ENCODE peak calls at places on chromosomes 1 and 21, in seven cellular contexts. Y is GM12878, X is GM12891, Z is HepG2, W is SK-N-SH, A is K562, V is H1. U is an unnamed sample.

GRCh38 chr1:47416319-47417128 is 439 bp downstream of the FOXE3 start:
- DNase-seq in X (peak; percentile 42), W (peak; percentile 69), V (peak; percentile 77), Z (no peak), Y (no peak), A (no peak), U (no peak)

GRCh38 chr1:165234149-165234548 is 122.4 kb downstream of the LMX1A start:
- DNase-seq in V (no peak), Y (no peak), W (no peak), A (no peak), Z (no peak), X (no peak), U (no peak)

GRCh38 chr1:85544689-85545203 is 35.8 kb upstream of the CCN1 start:
- DNase-seq in Z (peak; percentile 46), Y (no peak), V (no peak), X (no peak), A (no peak), W (no peak), U (no peak)

GRCh38 chr1:97340951-97341350 is 579.9 kb downstream of the DPYD start:
- DNase-seq in A (no peak), X (no peak), W (no peak), Z (no peak), Y (no peak), V (no peak), U (no peak)

GRCh38 chr1:42730988-42731387 is 9.0 kb downstream of the CLDN19 start:
- DNase-seq in V (peak; percentile 58), W (peak; percentile 32), Y (no peak), A (peak; percentile 53), Z (no peak), X (no peak), U (no peak)

GRCh38 chr1:7770620-7770938 is 517 bp upstream of the VAMP3 start:
- DNase-seq in Z (no peak), X (no peak), A (no peak), V (no peak), Y (no peak), W (no peak), U (no peak)

GRCh38 chr1:247293047-247293446 is 37.2 kb downstream of the VN1R5 start:
- DNase-seq in Y (no peak), V (no peak), W (no peak), X (no peak), A (no peak), Z (no peak), U (no peak)

GRCh38 chr1:44604167-44604955 is 69.9 kb downstream of the TMEM53 start:
- DNase-seq in V (no peak), A (no peak), Y (no peak), W (no peak), X (no peak), Z (no peak), U (no peak)

DNA sequence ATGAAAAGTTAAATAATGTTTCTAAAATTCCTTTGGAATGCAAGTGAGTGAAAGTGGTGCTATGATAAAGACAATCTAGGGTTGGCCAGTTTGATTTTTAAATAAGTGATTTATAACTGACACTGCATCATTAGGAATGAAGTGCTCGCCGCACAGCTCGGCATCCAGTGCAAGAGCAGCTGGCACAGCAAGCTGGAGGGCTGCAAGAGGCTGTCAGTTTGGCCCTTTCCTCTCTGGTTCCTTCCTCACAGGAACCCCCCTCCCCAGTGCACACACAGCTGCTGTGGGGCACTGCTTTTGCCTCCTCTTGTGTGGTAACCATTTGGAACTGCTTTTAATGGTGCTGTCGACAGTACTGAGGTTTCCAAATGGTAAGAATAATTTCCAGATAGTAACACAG is 10.4 kb upstream of the BCAR3 start:
- DNase-seq in A (no peak), W (no peak), X (no peak), Z (no peak), V (no peak), Y (no peak), U (no peak)
- TF ChIP-seq POLR2AphosphoS5 in A (no peak), W (no peak), X (no peak), Z (no peak), V (no peak), Y (no peak), U (no peak)

DNA sequence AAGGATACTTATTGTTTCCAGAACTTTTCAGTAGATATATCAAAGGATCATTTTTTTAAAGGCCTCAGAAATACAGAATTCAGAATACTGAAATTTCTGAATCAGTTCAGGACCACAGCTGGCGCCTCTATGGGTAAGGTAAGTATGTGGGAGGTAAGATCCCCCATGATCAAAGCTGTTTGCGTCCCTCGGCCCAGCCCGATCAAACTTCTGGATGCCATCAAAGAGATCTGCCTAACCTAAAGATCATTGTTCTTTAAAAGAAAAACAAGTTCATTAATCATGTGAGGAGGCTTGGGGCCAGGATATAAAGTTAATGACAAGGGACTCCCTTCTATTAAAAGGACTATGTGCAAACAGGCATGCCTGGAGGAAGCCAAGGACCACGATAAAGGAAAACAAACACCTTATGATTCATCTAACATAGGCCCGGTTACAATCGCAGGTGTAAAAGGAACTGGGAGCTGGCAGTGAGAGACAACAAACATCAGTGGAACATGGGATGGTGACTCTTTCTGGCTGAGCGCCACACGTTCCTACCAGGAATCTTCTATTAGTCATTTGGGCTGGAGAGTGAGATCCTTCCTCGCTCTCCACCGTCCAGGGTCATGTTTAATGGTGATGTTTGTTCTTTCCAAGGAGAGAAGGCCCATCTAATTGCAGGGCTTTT is 2.8 kb upstream of the BACE2 start:
- DNase-seq in X (no peak), Y (no peak), Z (peak; percentile 5), W (no peak), V (no peak), A (no peak), U (no peak)
- TF ChIP-seq TAF1 in X (no peak), Y (no peak), Z (no peak), W (no peak), V (no peak), A (no peak), U (no peak)

GRCh38 chr1:119653839-119654170 is 5.7 kb upstream of the ZNF697 start:
- DNase-seq in Y (no peak), A (no peak), X (no peak), V (no peak), Z (no peak), W (no peak), U (no peak)

GRCh38 chr1:119655160-119655559 is 7.1 kb upstream of the ZNF697 start:
- DNase-seq in V (no peak), X (no peak), W (no peak), Z (no peak), Y (no peak), A (no peak), U (no peak)

GRCh38 chr1:119659628-119660027 is 11.6 kb upstream of the ZNF697 start:
- DNase-seq in Y (no peak), X (no peak), Z (no peak), V (no peak), W (no peak), A (no peak), U (no peak)

GRCh38 chr1:119653135-119653838 is 5.2 kb upstream of the ZNF697 start:
- DNase-seq in Z (no peak), Y (no peak), A (no peak), X (no peak), W (no peak), V (no peak), U (no peak)

DNA sequence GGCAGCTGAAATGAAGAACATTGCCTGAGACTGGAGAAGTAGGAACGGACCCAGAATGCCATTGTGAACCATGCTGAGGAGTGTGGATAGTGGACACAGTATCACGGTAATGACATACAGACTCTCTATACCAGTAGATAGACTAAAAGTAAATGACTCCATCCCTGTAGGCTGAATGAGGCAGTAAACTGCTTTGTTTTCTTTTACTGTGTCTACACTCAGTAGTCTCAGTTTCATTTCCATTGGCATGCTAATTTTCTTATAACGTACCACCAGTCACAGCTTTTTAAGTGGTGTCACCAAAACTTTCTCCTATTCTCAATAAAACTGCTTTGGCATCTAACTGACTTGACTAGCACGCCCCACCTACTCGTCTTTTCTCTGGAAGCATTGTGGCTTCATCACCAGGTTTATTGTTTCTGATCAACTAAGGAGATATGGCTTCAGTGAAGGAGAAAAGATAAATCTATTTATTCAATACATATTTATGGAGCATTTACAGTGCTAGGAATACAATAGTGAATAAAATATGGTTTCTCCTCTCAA is 8.4 kb upstream of the ZNF697 start:
- DNase-seq in Y (no peak), X (no peak), V (no peak), A (no peak), Z (no peak), W (no peak), U (no peak)
- TF ChIP-seq POLR2AphosphoS5 in Y (no peak), X (no peak), V (no peak), A (no peak), Z (no peak), W (no peak), U (no peak)

GRCh38 chr21:26962516-26963305 is 4.2 kb downstream of the ADAMTS5 start:
- DNase-seq in Y (no peak), X (no peak), W (no peak), V (no peak), A (no peak), Z (no peak), U (no peak)
- TF ChIP-seq TAF1 in Y (no peak), X (no peak), W (no peak), V (no peak), A (no peak), Z (no peak), U (no peak)

GRCh38 chr1:185398022-185398421 is 81.0 kb upstream of the IVNS1ABP start:
- DNase-seq in Z (no peak), W (no peak), X (no peak), A (no peak), Y (no peak), V (no peak), U (no peak)

GRCh38 chr1:185401019-185401418 is 84.0 kb upstream of the IVNS1ABP start:
- DNase-seq in A (no peak), X (no peak), Z (no peak), Y (no peak), W (no peak), V (peak; percentile 52), U (no peak)

GRCh38 chr1:185397183-185397582 is 80.1 kb upstream of the IVNS1ABP start:
- DNase-seq in A (no peak), W (no peak), V (no peak), Z (no peak), Y (no peak), X (no peak), U (no peak)

GRCh38 chr1:185400057-185400456 is 83.0 kb upstream of the IVNS1ABP start:
- DNase-seq in Z (peak; percentile 24), Y (no peak), V (no peak), X (no peak), W (no peak), A (no peak), U (no peak)

GRCh38 chr1:185398599-185398998 is 81.6 kb upstream of the IVNS1ABP start:
- DNase-seq in Z (no peak), X (no peak), W (no peak), Y (no peak), A (no peak), V (no peak), U (no peak)
- TF ChIP-seq POLR2AphosphoS5 in Z (no peak), X (no peak), W (no peak), Y (no peak), A (no peak), V (no peak), U (no peak)

GRCh38 chr21:35394049-35394448 is 344.9 kb upstream of the RUNX1 start:
- DNase-seq in Z (no peak), Y (no peak), A (no peak), W (no peak), V (no peak), X (no peak), U (no peak)
- TF ChIP-seq TAF1 in Z (no peak), Y (no peak), A (no peak), W (no peak), V (no peak), X (no peak), U (no peak)

GRCh38 chr1:234107416-234108021 is 203.0 kb downstream of the SLC35F3 start:
- DNase-seq in A (no peak), W (no peak), Y (no peak), Z (no peak), V (no peak), X (no peak), U (no peak)
- TF ChIP-seq POLR2AphosphoS5 in A (no peak), W (no peak), Y (no peak), Z (no peak), V (no peak), X (no peak), U (no peak)

GRCh38 chr1:1779691-1780597 is 1.7 kb upstream of the NADK start:
- DNase-seq in A (peak; percentile 73), W (no peak), V (peak; percentile 63), X (no peak), Y (peak; percentile 80), Z (no peak), U (peak; percentile 62)
- TF ChIP-seq TAF1 in A (no peak), W (no peak), V (peak; percentile 57), X (no peak), Y (peak; percentile 14), Z (no peak), U (no peak)

U was measured in GM12892.